ENCODE peak calls at places on chromosome 5, in seven cellular contexts. V, N, B, Z, G, U and K are unnamed samples. For H3K4me1, the result is how much of the 10 kb centered on the place peaks cover.

GRCh38 chr5:164597293-164597900 is 1092.0 kb downstream of the MAT2B start:
- DNase-seq in V (no peak), G (no peak), N (no peak), Z (no peak), U (peak), B (no peak), K (no peak)

GRCh38 chr5:111829701-111830100 is 72.7 kb upstream of the NREP start:
- DNase-seq in B (no peak), U (no peak), N (no peak), Z (no peak), G (no peak), V (peak), K (no peak)

GRCh38 chr5:177473461-177473991 is at the start of gene DBN1:
- DNase-seq in B (no peak), V (no peak), G (peak), N (peak), U (peak), Z (peak), K (no peak)

GRCh38 chr5:150609843-150610584 is 30.4 kb upstream of the SYNPO start:
- DNase-seq in V (no peak), Z (no peak), N (peak), G (no peak), U (no peak), B (no peak), K (no peak)

GRCh38 chr5:946720-947625 is 54.3 kb downstream of the TRIP13 start:
- DNase-seq in V (no peak), B (peak), U (no peak), Z (no peak), G (peak), N (no peak), K (no peak)

GRCh38 chr5:662751-663435 is 30.3 kb downstream of the TPPP start:
- DNase-seq in G (peak), B (no peak), U (no peak), N (no peak), Z (no peak), V (no peak), K (no peak)

GRCh38 chr5:106865279-106865678 is 805.5 kb downstream of the EFNA5 start:
- DNase-seq in Z (no peak), B (no peak), N (no peak), U (no peak), V (no peak), G (no peak), K (no peak)

GRCh38 chr5:24167791-24168190 is 477.0 kb downstream of the CDH10 start:
- DNase-seq in Z (no peak), U (no peak), G (no peak), N (no peak), V (no peak), B (no peak), K (no peak)

GRCh38 chr5:2991884-2992283 is 240.4 kb upstream of the IRX2 start:
- DNase-seq in U (no peak), N (peak), G (no peak), Z (peak), B (no peak), V (no peak), K (no peak)

GRCh38 chr5:158456756-158457155 is 597.8 kb upstream of the CLINT1 start:
- DNase-seq in G (no peak), U (peak), N (no peak), Z (no peak), V (peak), B (peak), K (no peak)

GRCh38 chr5:146130440-146131045 is 25.2 kb upstream of the PLAC8L1 start:
- DNase-seq in V (peak), B (no peak), U (peak), N (no peak), G (no peak), Z (no peak), K (no peak)

GRCh38 chr5:62432618-62433064 is 20.1 kb downstream of the IPO11 start:
- DNase-seq in G (no peak), B (no peak), N (no peak), U (no peak), Z (no peak), V (no peak), K (no peak)

GRCh38 chr5:180027449-180028089 is 44.0 kb downstream of the RNF130 start:
- DNase-seq in Z (no peak), V (no peak), G (peak), B (no peak), N (no peak), U (no peak), K (no peak)

GRCh38 chr5:178690208-178690607 is 40.3 kb downstream of the ZNF354A start:
- DNase-seq in B (no peak), Z (no peak), N (no peak), U (no peak), G (no peak), V (no peak), K (no peak)

GRCh38 chr5:96863114-96863513 is 13.2 kb upstream of the ERAP2 start:
- DNase-seq in B (no peak), U (no peak), G (no peak), V (no peak), Z (no peak), N (no peak), K (no peak)

GRCh38 chr5:56511442-56511841 is 278.3 kb upstream of the ANKRD55 start:
- DNase-seq in U (no peak), G (no peak), V (no peak), Z (no peak), N (no peak), B (no peak), K (no peak)

GRCh38 chr5:133763744-133764143 is 151.4 kb upstream of the FSTL4 start:
- DNase-seq in U (no peak), V (no peak), B (no peak), N (no peak), Z (peak), G (peak), K (no peak)

GRCh38 chr5:176548967-176549444 is at the start of gene CDHR2:
- DNase-seq in G (no peak), V (no peak), B (no peak), N (no peak), Z (no peak), U (no peak), K (no peak)

GRCh38 chr5:123116063-123116462 is 27.0 kb downstream of the PRDM6 start:
- DNase-seq in V (peak), G (no peak), N (no peak), Z (no peak), B (no peak), U (no peak), K (no peak)

GRCh38 chr5:172901012-172901780 is 58.0 kb upstream of the RPL26L1 start:
- DNase-seq in U (peak), N (peak), V (peak), B (peak), G (no peak), Z (peak), K (no peak)

GRCh38 chr5:57408714-57409113 is 73.9 kb downstream of the ACTBL2 start:
- DNase-seq in G (no peak), V (peak), B (no peak), N (no peak), U (no peak), Z (no peak), K (no peak)

GRCh38 chr5:8247485-8247884 is 378.5 kb downstream of the MTRR start:
- DNase-seq in U (no peak), B (no peak), G (no peak), V (peak), N (no peak), Z (no peak), K (no peak)

GRCh38 chr5:142655339-142656267 is 30.3 kb downstream of the FGF1 start:
- DNase-seq in U (peak), B (peak), G (peak), Z (peak), N (peak), V (peak), K (peak)

GRCh38 chr5:167916706-167917105 is 374.7 kb upstream of the WWC1 start:
- DNase-seq in V (peak), Z (peak), U (no peak), G (no peak), B (peak), N (no peak), K (no peak)

GRCh38 chr5:134184155-134185135 is 7.7 kb upstream of the SKP1 start:
- DNase-seq in V (peak), Z (peak), B (peak), U (peak), G (no peak), N (peak), K (peak)

GRCh38 chr5:124395287-124395686 is 351.2 kb downstream of the ZNF608 start:
- DNase-seq in B (no peak), G (no peak), Z (no peak), N (no peak), U (no peak), V (no peak), K (no peak)

GRCh38 chr5:143887901-143888648 is 76.1 kb downstream of the HMHB1 start:
- DNase-seq in V (peak), U (peak), Z (no peak), G (no peak), B (no peak), N (no peak), K (no peak)

GRCh38 chr5:132464155-132464939 is 26.2 kb downstream of the IRF1 start:
- DNase-seq in U (no peak), G (no peak), B (no peak), V (no peak), N (no peak), Z (no peak), K (no peak)

GRCh38 chr5:89047591-89047990 is 164.6 kb upstream of the MEF2C start:
- DNase-seq in Z (no peak), B (no peak), G (no peak), N (no peak), U (no peak), V (no peak), K (no peak)

GRCh38 chr5:91177085-91177484 is 206.0 kb downstream of the ARRDC3 start:
- DNase-seq in B (no peak), Z (no peak), G (no peak), U (no peak), N (no peak), V (no peak), K (no peak)

GRCh38 chr5:180784497-180785097 is 18.0 kb downstream of the MGAT1 start:
- DNase-seq in B (peak), Z (peak), U (peak), G (no peak), V (peak), N (peak), K (peak)

GRCh38 chr5:172858990-172859811 is 25.1 kb downstream of the ERGIC1 start:
- DNase-seq in V (peak), Z (peak), N (peak), G (no peak), B (no peak), U (peak), K (no peak)

GRCh38 chr5:61202213-61202612 is 39.9 kb upstream of the SMIM15 start:
- DNase-seq in B (no peak), G (no peak), U (no peak), N (no peak), V (peak), Z (no peak), K (no peak)

GRCh38 chr5:61200582-61201155 is 38.4 kb upstream of the SMIM15 start:
- DNase-seq in G (no peak), Z (no peak), V (peak), N (no peak), B (no peak), U (no peak), K (no peak)

GRCh38 chr5:61207884-61208283 is 45.6 kb upstream of the SMIM15 start:
- DNase-seq in Z (no peak), B (no peak), V (no peak), U (no peak), G (no peak), N (no peak), K (no peak)

DNA sequence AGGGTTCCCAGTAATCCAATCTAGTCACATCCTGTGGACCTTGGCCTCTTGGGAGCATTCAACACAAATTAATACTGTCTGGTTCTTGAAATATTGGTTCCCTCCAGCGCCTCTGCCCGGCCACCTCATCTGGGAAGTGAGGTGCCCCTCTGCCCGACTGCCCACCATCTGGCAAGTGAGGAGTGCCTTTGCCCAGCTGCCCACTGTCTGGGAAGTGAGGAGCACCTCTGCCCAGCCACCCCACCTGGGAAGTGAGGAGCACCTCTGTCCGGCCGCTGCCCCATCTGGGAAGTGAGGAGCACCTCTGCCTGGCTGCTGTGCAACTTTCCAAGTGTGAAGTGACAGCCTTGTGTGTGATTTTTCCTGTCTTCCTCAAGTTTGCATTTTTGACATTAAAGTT is 42.7 kb upstream of the SMIM15 start:
- DNase-seq in N (no peak), U (no peak), Z (no peak), B (no peak), G (peak), V (no peak), K (no peak)
- H3K4me1 ChIP-seq in N (under half), U (under half), Z (under half), B (under half), G (under half), V (under half), K (under half)

DNA sequence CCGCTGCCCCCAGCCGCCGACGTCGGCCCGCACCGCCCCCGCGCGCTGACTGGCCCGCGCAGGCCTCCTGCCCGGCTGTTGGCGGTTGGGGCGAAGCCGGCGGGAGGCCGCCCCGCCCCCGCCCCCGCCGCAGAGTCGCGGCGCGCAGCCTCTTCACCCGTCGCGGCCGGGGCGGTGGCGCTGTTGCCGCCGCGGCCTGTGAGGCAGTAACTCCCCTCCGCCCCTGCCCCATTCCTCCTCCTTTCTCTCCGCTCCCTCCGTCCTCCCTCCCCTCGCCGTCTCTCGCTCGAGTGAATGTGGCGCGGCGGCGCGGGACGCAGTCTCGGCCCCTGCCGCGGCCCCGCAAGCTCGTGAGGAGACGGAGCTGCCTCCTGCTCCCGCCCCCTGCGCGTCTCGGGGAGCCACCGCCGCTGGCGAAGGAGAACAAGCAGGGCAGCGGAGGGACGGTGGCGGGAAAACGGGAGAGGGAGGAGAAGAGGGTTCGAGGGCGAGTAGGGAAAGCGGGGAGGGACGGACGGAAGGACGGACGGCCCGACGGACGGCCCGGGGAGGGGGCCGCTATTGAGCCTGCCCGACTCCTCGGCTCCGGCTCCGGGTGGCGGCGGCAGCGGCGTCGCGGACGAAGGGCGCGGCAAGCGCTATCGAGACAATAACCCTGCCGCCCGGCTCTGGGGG is 637 bp upstream of the ERBIN start:
- DNase-seq in B (peak), V (peak), U (peak), G (peak), N (peak), Z (peak), K (peak)
- TF ChIP-seq POLR2A in B (peak), V (peak), U (peak), G (peak), N (no peak), Z (peak), K (peak)

DNA sequence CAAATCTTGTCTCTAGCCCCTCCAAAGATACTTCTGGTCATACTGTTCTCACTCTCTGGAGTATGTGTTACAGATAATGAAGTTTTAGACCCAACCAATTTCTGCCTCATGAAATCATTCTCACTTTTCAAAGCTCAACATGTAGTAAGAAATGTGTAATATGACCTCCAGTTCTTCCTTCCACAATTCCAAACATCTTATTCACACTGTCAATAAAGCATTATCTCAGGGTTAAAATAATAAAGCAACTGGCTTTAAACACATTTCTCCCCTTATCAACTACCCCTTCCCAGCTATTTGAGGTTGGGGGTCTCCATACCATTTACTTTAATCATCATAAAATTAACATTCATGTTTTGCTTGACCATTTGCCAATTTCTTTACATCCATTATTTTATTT is 654.1 kb downstream of the RAB3C start:
- DNase-seq in Z (no peak), U (no peak), G (no peak), V (no peak), B (no peak), N (no peak), K (no peak)
- H3K4me1 ChIP-seq in Z (under half), U (half or more), G (under half), V (under half), B (under half), N (under half), K (under half)

GRCh38 chr5:80142996-80143395 is 107.8 kb downstream of the THBS4 start:
- DNase-seq in B (peak), V (no peak), Z (no peak), N (no peak), G (no peak), U (no peak), K (no peak)

GRCh38 chr5:80141681-80142080 is 106.5 kb downstream of the THBS4 start:
- DNase-seq in G (no peak), N (no peak), Z (no peak), V (no peak), U (no peak), B (no peak), K (no peak)

GRCh38 chr5:80140496-80140895 is 105.3 kb downstream of the THBS4 start:
- DNase-seq in B (peak), Z (no peak), U (no peak), G (no peak), V (no peak), N (no peak), K (no peak)

GRCh38 chr5:80139573-80139972 is 104.4 kb downstream of the THBS4 start:
- DNase-seq in V (no peak), G (no peak), B (peak), N (no peak), U (no peak), Z (no peak), K (no peak)

GRCh38 chr5:80141147-80141671 is 106.1 kb downstream of the THBS4 start:
- DNase-seq in U (no peak), N (peak), V (peak), G (no peak), B (peak), Z (peak), K (peak)
- TF ChIP-seq POLR2A in U (no peak), N (no peak), V (no peak), G (peak), B (peak), Z (no peak), K (no peak)

DNA sequence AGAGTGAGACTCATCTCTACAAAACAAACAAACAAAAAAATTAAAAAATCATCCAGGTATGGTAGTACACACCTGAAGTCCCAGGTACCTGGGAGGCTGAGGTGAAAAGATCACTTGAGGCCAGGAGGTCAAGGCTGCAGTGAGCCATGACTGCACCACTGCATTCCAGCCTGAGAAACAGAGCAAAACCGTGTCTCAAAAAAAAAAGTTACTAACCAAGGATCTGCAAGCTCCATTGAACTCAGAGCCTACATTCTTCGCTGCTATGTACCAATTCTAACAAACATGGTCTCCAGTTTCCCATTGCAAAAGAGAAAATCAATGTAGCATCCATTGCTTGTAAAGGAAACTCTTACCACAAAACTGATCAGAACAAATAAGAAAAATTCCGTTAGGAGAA is 33.5 kb downstream of the MTMR12 start:
- DNase-seq in U (no peak), Z (no peak), N (no peak), G (no peak), B (no peak), V (no peak), K (no peak)
- H3K4me1 ChIP-seq in U (under half), Z (half or more), N (half or more), G (under half), B (under half), V (under half), K (under half)

DNA sequence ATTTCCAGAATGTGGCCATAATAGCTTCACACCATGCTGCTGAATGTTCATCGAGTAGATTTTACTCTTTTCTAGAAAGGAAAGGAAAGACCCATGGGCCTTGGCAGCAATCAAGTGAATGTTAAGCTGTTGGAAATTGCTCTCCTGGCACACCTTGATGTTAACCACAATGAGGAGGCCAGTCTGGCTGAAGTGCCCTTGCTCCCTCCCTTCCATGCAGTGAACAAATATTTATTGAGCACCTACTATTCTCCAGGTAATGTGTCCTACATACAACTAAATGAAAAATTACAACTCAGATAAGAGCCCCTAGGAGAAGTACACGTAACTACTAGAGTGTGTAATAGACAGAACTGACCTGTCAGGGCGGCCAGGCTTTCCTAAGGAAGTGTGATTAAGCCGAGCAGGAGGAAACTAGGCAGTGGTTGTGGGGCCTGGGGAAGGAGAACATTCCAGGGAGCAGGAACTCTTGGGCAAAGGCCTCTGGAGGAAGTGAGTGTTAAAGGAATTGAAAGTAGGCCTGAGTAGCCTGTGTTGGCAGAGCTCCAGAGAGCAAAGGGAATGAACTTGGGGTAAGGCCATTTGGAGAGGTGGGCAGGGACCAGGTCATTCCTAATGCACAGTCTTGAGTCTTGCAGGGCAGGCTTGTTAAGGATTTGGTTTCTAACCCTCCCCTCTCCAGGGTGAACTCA is 9.2 kb upstream of the ZSWIM6 start:
- DNase-seq in Z (peak), N (peak), U (no peak), G (no peak), V (peak), B (no peak), K (no peak)
- TF ChIP-seq POLR2A in Z (no peak), N (no peak), U (no peak), G (no peak), V (no peak), B (no peak), K (no peak)